ENCODE peak calls at places on chromosomes 3 and 15, in six cellular contexts. One of them, this sample, is unnamed.

GRCh38 chr3:113533534-113533892 is 1.2 kb downstream of the SIDT1 start:
- DNase-seq in HFF-Myc: no peak
- DNase-seq in HFFc6: no peak
- DNase-seq in NCI-H187 treated with DMSO at 0.1 percent for 48 hours: no peak
- DNase-seq in heart left ventricle: no peak
- DNase-seq in GM12864: no peak
- DNase-seq in this sample: peak

GRCh38 chr3:73045391-73045790 is 16.1 kb upstream of the EBLN2 start:
- DNase-seq in HFF-Myc: no peak
- DNase-seq in HFFc6: no peak
- DNase-seq in NCI-H187 treated with DMSO at 0.1 percent for 48 hours: no peak
- DNase-seq in heart left ventricle: no peak
- DNase-seq in GM12864: no peak
- DNase-seq in this sample: no peak

GRCh38 chr3:48596676-48597407 is 1.7 kb upstream of the COL7A1 start:
- DNase-seq in HFF-Myc: no peak
- DNase-seq in HFFc6: no peak
- DNase-seq in NCI-H187 treated with DMSO at 0.1 percent for 48 hours: no peak
- DNase-seq in heart left ventricle: no peak
- DNase-seq in GM12864: no peak
- DNase-seq in this sample: no peak

GRCh38 chr3:61522064-61522463 is 39.3 kb upstream of the PTPRG start:
- DNase-seq in HFF-Myc: no peak
- DNase-seq in HFFc6: no peak
- DNase-seq in NCI-H187 treated with DMSO at 0.1 percent for 48 hours: no peak
- DNase-seq in heart left ventricle: no peak
- DNase-seq in GM12864: no peak
- DNase-seq in this sample: no peak

GRCh38 chr15:23912191-23912590 is 225.1 kb upstream of the NDN start:
- DNase-seq in HFF-Myc: no peak
- DNase-seq in HFFc6: no peak
- DNase-seq in NCI-H187 treated with DMSO at 0.1 percent for 48 hours: no peak
- DNase-seq in heart left ventricle: no peak
- DNase-seq in GM12864: no peak
- DNase-seq in this sample: no peak

GRCh38 chr15:46450112-46450809 is 815.4 kb downstream of the SQOR start:
- DNase-seq in HFF-Myc: no peak
- DNase-seq in HFFc6: no peak
- DNase-seq in NCI-H187 treated with DMSO at 0.1 percent for 48 hours: no peak
- DNase-seq in heart left ventricle: no peak
- DNase-seq in GM12864: no peak
- DNase-seq in this sample: no peak

GRCh38 chr3:102024270-102024904 is 175.1 kb downstream of the NFKBIZ start:
- DNase-seq in HFF-Myc: no peak
- DNase-seq in HFFc6: no peak
- DNase-seq in NCI-H187 treated with DMSO at 0.1 percent for 48 hours: no peak
- DNase-seq in heart left ventricle: no peak
- DNase-seq in GM12864: no peak
- DNase-seq in this sample: no peak

GRCh38 chr3:43923101-43923979 is 232.6 kb downstream of the ABHD5 start:
- DNase-seq in HFF-Myc: no peak
- DNase-seq in HFFc6: no peak
- DNase-seq in NCI-H187 treated with DMSO at 0.1 percent for 48 hours: peak
- DNase-seq in heart left ventricle: no peak
- DNase-seq in GM12864: no peak
- DNase-seq in this sample: no peak

GRCh38 chr15:71278989-71279756 is 163.9 kb downstream of the THSD4 start:
- DNase-seq in HFF-Myc: peak
- DNase-seq in HFFc6: peak
- DNase-seq in NCI-H187 treated with DMSO at 0.1 percent for 48 hours: no peak
- DNase-seq in heart left ventricle: peak
- DNase-seq in GM12864: no peak
- DNase-seq in this sample: peak

GRCh38 chr3:43288850-43289249 is 2.5 kb downstream of the SNRK start:
- DNase-seq in HFF-Myc: no peak
- DNase-seq in HFFc6: no peak
- DNase-seq in NCI-H187 treated with DMSO at 0.1 percent for 48 hours: no peak
- DNase-seq in heart left ventricle: no peak
- DNase-seq in GM12864: no peak
- DNase-seq in this sample: no peak

GRCh38 chr3:167929937-167930336 is 165.8 kb downstream of the GOLIM4 start:
- DNase-seq in HFF-Myc: no peak
- DNase-seq in HFFc6: no peak
- DNase-seq in NCI-H187 treated with DMSO at 0.1 percent for 48 hours: no peak
- DNase-seq in heart left ventricle: no peak
- DNase-seq in GM12864: no peak
- DNase-seq in this sample: no peak

GRCh38 chr3:5784656-5785055 is 597.1 kb downstream of the EDEM1 start:
- DNase-seq in HFF-Myc: no peak
- DNase-seq in HFFc6: no peak
- DNase-seq in NCI-H187 treated with DMSO at 0.1 percent for 48 hours: no peak
- DNase-seq in heart left ventricle: no peak
- DNase-seq in GM12864: no peak
- DNase-seq in this sample: no peak

GRCh38 chr3:67809370-67809935 is 155.0 kb upstream of the SUCLG2 start:
- DNase-seq in HFF-Myc: no peak
- DNase-seq in HFFc6: no peak
- DNase-seq in NCI-H187 treated with DMSO at 0.1 percent for 48 hours: no peak
- DNase-seq in heart left ventricle: no peak
- DNase-seq in GM12864: no peak
- DNase-seq in this sample: no peak

GRCh38 chr3:61439116-61439459 is 122.3 kb upstream of the PTPRG start:
- DNase-seq in HFF-Myc: no peak
- DNase-seq in HFFc6: no peak
- DNase-seq in NCI-H187 treated with DMSO at 0.1 percent for 48 hours: no peak
- DNase-seq in heart left ventricle: no peak
- DNase-seq in GM12864: no peak
- DNase-seq in this sample: no peak